ENCODE peak calls at places on chromosomes 16 and 17, in eight cellular contexts. U is thyroid gland, X is body of pancreas, C is stomach, F is adrenal gland, K is ovary, B is esophagus muscularis mucosa, T is GM12891. R is an unnamed sample.

GRCh38 chr16:58678716-58679115 is 5.9 kb downstream of the SLC38A7 start:
- DNase-seq in X (peak), T (no peak), C (no peak), F (peak), B (no peak), U (peak), K (no peak), R (peak)

GRCh38 chr16:15942901-15943690 is 6.3 kb upstream of the ABCC1 start:
- DNase-seq in X (no peak), C (no peak), K (no peak), F (no peak), T (no peak), B (no peak), U (no peak), R (no peak)

GRCh38 chr17:76911299-76912007 is 43.2 kb downstream of the MGAT5B start:
- DNase-seq in B (no peak), F (no peak), T (no peak), X (no peak), C (no peak), U (no peak), K (no peak), R (no peak)

GRCh38 chr16:55370762-55371482 is 46.9 kb downstream of the IRX6 start:
- DNase-seq in U (peak), T (no peak), C (peak), B (no peak), F (peak), K (peak), X (peak), R (peak)

GRCh38 chr17:39653662-39654331 is 11.4 kb upstream of the TCAP start:
- DNase-seq in U (peak), T (peak), K (peak), X (peak), F (peak), B (no peak), C (peak), R (peak)

GRCh38 chr16:17392127-17392856 is 78.5 kb downstream of the XYLT1 start:
- DNase-seq in U (no peak), T (no peak), F (no peak), C (no peak), X (no peak), K (no peak), B (no peak), R (no peak)

GRCh38 chr16:477287-477686 is 50.2 kb upstream of the CAPN15 start:
- DNase-seq in X (no peak), B (no peak), F (peak), C (no peak), T (no peak), U (no peak), K (no peak), R (no peak)

GRCh38 chr17:7855643-7856080 is 796 bp downstream of the TMEM88 start:
- DNase-seq in C (no peak), X (no peak), K (peak), F (no peak), U (no peak), B (no peak), T (no peak), R (no peak)

GRCh38 chr16:68083861-68084503 is 1.2 kb upstream of the NFATC3 start:
- DNase-seq in F (no peak), C (no peak), U (no peak), B (peak), X (no peak), K (no peak), T (no peak), R (no peak)

GRCh38 chr16:88768041-88768876 is 16.8 kb downstream of the PIEZO1 start:
- DNase-seq in U (peak), K (peak), T (no peak), B (no peak), X (peak), F (peak), C (no peak), R (no peak)

GRCh38 chr17:51228177-51228576 is 31.7 kb downstream of the MBTD1 start:
- DNase-seq in F (no peak), K (no peak), C (no peak), T (no peak), B (no peak), X (no peak), U (no peak), R (no peak)

GRCh38 chr16:30183236-30183960 is at the start of gene CORO1A:
- DNase-seq in U (peak), X (peak), K (peak), B (peak), C (peak), F (peak), T (peak), R (peak)

GRCh38 chr16:27337024-27337423 is 23.2 kb downstream of the IL4R start:
- DNase-seq in X (no peak), K (no peak), U (no peak), F (no peak), C (no peak), B (no peak), T (no peak), R (no peak)

GRCh38 chr17:58303981-58304734 is 23.4 kb upstream of the MPO start:
- DNase-seq in C (peak), F (peak), X (peak), U (peak), T (peak), B (peak), K (no peak), R (peak)

GRCh38 chr16:31092330-31092729 is 2.3 kb downstream of the VKORC1 start:
- DNase-seq in K (no peak), B (no peak), F (no peak), T (no peak), C (no peak), X (no peak), U (no peak), R (no peak)

GRCh38 chr17:66904760-66905637 is 59.5 kb upstream of the CACNG4 start:
- DNase-seq in C (peak), U (peak), X (peak), B (no peak), T (no peak), K (peak), F (peak), R (peak)

GRCh38 chr17:34252138-34252889 is 2.8 kb upstream of the CCL2 start:
- DNase-seq in C (peak), T (peak), X (peak), K (peak), U (peak), B (peak), F (peak), R (no peak)

GRCh38 chr17:39791296-39791992 is 53.7 kb downstream of the GRB7 start:
- DNase-seq in C (no peak), B (no peak), X (no peak), U (no peak), T (no peak), F (no peak), K (no peak), R (no peak)

GRCh38 chr17:5555254-5555653 is 29.1 kb downstream of the NLRP1 start:
- DNase-seq in X (no peak), K (no peak), T (no peak), B (peak), U (no peak), F (no peak), C (no peak), R (no peak)

GRCh38 chr16:89915303-89916232 is 3.1 kb upstream of the MC1R start:
- DNase-seq in F (no peak), T (no peak), K (no peak), B (no peak), C (no peak), X (no peak), U (no peak), R (no peak)

GRCh38 chr17:33534063-33534462 is 241.0 kb upstream of the ASIC2 start:
- DNase-seq in B (no peak), F (no peak), U (no peak), X (no peak), T (no peak), C (no peak), K (no peak), R (no peak)

GRCh38 chr17:44222112-44222869 is 2.8 kb upstream of the UBTF start:
- DNase-seq in T (no peak), C (peak), B (peak), K (peak), U (peak), F (peak), X (peak), R (peak)

GRCh38 chr16:9033125-9033830 is 58.2 kb upstream of the HAPSTR1 start:
- DNase-seq in K (peak), F (peak), C (peak), T (no peak), B (no peak), X (peak), U (peak), R (peak)

GRCh38 chr16:88331989-88332920 is 50.5 kb upstream of the ZNF469 start:
- DNase-seq in U (peak), C (peak), X (peak), F (peak), T (no peak), B (no peak), K (no peak), R (peak)

GRCh38 chr16:52993179-52993578 is 59.5 kb downstream of the CHD9NB start:
- DNase-seq in K (no peak), B (no peak), U (no peak), C (no peak), T (no peak), F (no peak), X (no peak), R (no peak)

GRCh38 chr16:64730261-64730660 is 391.6 kb downstream of the CDH11 start:
- DNase-seq in X (no peak), B (no peak), F (no peak), C (no peak), T (no peak), K (no peak), U (no peak), R (no peak)

GRCh38 chr17:77068915-77069314 is 71.9 kb upstream of the SEC14L1 start:
- DNase-seq in C (no peak), X (no peak), U (no peak), B (no peak), T (no peak), K (no peak), F (no peak), R (no peak)

GRCh38 chr16:1917056-1917664 is 1.1 kb downstream of the HS3ST6 start:
- DNase-seq in K (no peak), T (no peak), X (no peak), C (no peak), U (peak), B (no peak), F (no peak), R (no peak)

DNA sequence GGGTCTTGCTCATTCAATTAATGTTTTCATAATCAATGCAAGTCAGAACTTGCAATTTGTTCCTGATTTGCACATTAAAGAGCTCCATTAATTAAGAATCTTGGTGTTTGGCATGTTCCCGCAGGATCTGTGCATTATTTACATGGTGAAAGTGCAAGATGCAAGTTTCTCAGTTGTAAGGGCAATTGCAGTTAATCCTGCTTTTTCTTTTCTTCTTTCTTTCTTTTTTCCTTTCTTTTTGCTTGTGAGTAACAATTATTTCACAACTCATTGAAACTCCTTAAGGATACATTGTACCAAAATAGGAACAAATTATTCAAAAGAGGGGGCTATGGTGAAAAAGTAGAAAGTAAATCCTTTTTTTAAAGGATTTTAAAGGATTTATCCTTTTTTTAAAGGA is 24.2 kb downstream of the AATF start:
- DNase-seq in F (no peak), C (no peak), T (no peak), B (no peak), U (no peak), X (no peak), K (no peak), R (no peak)
- TF ChIP-seq POLR2A in F (no peak), C (no peak), T (no peak), B (no peak), U (no peak), X (no peak), K (no peak), R (no peak)

GRCh38 chr17:42997984-42998938 is at the start of gene RPL27:
- DNase-seq in K (peak), B (peak), T (peak), F (peak), X (peak), U (peak), C (peak), R (peak)
- TF ChIP-seq POLR2A in K (peak), B (peak), T (peak), F (peak), X (no peak), U (peak), C (no peak), R (peak)

GRCh38 chr16:85919271-85920267 is 20.6 kb downstream of the IRF8 start:
- DNase-seq in C (no peak), U (no peak), X (no peak), F (no peak), B (no peak), T (no peak), K (no peak), R (no peak)
- TF ChIP-seq POLR2A in C (no peak), U (no peak), X (no peak), F (no peak), B (no peak), T (no peak), K (no peak), R (no peak)

GRCh38 chr16:83923581-83924365 is 24.9 kb downstream of the MLYCD start:
- DNase-seq in K (no peak), X (no peak), T (no peak), C (no peak), U (no peak), B (no peak), F (no peak), R (no peak)
- TF ChIP-seq POLR2A in K (no peak), X (no peak), T (no peak), C (no peak), U (no peak), B (no peak), F (no peak), R (no peak)

GRCh38 chr17:78672880-78673371 is 95.7 kb upstream of the DNAH17 start:
- DNase-seq in K (no peak), B (no peak), C (no peak), F (peak), U (no peak), T (no peak), X (no peak), R (peak)

GRCh38 chr17:78669975-78670518 is 92.9 kb upstream of the DNAH17 start:
- DNase-seq in K (no peak), F (no peak), C (no peak), X (no peak), T (no peak), U (no peak), B (no peak), R (no peak)

GRCh38 chr17:78670850-78671291 is 93.7 kb upstream of the DNAH17 start:
- DNase-seq in F (no peak), B (no peak), C (no peak), K (no peak), X (no peak), U (no peak), T (no peak), R (no peak)

GRCh38 chr17:78673395-78673794 is 96.2 kb upstream of the DNAH17 start:
- DNase-seq in C (no peak), K (no peak), F (no peak), T (no peak), B (no peak), U (no peak), X (no peak), R (no peak)

DNA sequence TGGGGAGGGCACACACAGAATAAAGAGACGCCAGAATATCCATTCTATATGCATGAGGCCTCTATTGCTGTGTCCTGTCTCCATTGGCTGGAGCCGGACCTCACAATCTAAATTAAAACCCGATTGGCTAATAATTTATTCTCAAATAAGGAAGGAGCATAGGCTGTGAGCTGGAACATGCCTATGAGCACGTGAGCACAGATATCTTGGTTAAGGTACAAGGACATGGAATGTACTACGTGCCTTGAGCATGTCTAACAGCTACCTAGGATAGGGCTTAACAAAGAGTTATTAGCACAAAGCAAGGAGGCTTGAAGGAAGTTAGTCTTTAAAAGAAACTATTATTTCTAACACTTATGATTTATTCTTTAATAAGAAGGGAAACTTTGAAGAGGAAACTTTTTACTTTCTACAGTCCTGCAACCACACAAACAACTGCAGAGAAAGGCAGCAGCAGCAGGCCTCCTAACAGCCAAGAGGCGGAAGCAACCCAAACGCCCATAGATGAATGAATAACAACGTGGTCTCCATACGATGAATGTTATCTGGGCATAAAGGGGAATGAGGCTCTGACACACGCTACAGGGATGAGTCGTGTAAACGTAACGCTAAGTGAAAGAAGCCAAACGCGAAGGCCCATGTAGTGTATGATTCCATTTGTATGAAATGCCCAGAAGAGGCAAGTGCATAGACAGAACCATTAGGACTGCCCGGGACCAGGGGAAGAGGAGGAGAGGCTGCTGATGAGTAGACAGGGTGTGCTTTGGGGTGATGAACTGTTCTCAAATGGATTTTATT is 94.6 kb upstream of the DNAH17 start:
- DNase-seq in K (no peak), X (no peak), B (no peak), F (no peak), T (no peak), C (no peak), U (no peak), R (no peak)
- TF ChIP-seq POLR2A in K (no peak), X (no peak), B (no peak), F (no peak), T (peak), C (no peak), U (no peak), R (no peak)

GRCh38 chr16:3880623-3881498 is at the start of gene CREBBP:
- DNase-seq in B (peak), K (peak), F (peak), C (peak), X (peak), T (peak), U (peak), R (peak)
- TF ChIP-seq POLR2A in B (peak), K (peak), F (peak), C (no peak), X (peak), T (no peak), U (peak), R (peak)

R was measured in H54.